ENCODE peak calls at places on chromosomes 6 and 20, in eight cellular contexts. Q is A549, B is GM23338, S is HCT116, O is HepG2, N is SK-N-SH, X is K562, W is GM12878. T is an unnamed sample. For H3K4me1, the result is how much of the 10 kb centered on the place peaks cover.

GRCh38 chr6:117469356-117469755 is 13.1 kb upstream of the DCBLD1 start:
- DNase-seq in Q (no peak), B (no peak), S (no peak), O (no peak), N (no peak), X (no peak), W (no peak), T (no peak)

GRCh38 chr20:4038047-4038459 is 22.7 kb upstream of the RNF24 start:
- DNase-seq in Q (peak), B (peak), S (no peak), O (no peak), N (no peak), X (peak), W (peak), T (no peak)

GRCh38 chr6:125375841-125376240 is 74.1 kb upstream of the HDDC2 start:
- DNase-seq in Q (no peak), B (no peak), S (no peak), O (no peak), N (no peak), X (no peak), W (no peak), T (no peak)

GRCh38 chr6:129744201-129744879 is 34.4 kb upstream of the ARHGAP18 start:
- DNase-seq in Q (peak), B (peak), S (peak), O (peak), N (no peak), X (no peak), W (no peak), T (no peak)

GRCh38 chr20:63163596-63164560 is 52.1 kb downstream of the YTHDF1 start:
- DNase-seq in Q (no peak), B (no peak), S (no peak), O (no peak), N (no peak), X (no peak), W (no peak), T (no peak)

GRCh38 chr6:75748743-75749538 is at the start of gene MYO6:
- DNase-seq in Q (peak), B (peak), S (no peak), O (peak), N (peak), X (peak), W (no peak), T (no peak)

GRCh38 chr6:54288476-54288875 is 19.8 kb upstream of the TINAG start:
- DNase-seq in Q (no peak), B (no peak), S (no peak), O (no peak), N (no peak), X (no peak), W (no peak), T (no peak)

GRCh38 chr20:62640870-62641748 is 1.2 kb upstream of the SLCO4A1 start:
- DNase-seq in Q (no peak), B (no peak), S (no peak), O (no peak), N (no peak), X (no peak), W (no peak), T (no peak)

GRCh38 chr6:163756079-163756478 is 341.6 kb downstream of the QKI start:
- DNase-seq in Q (no peak), B (no peak), S (no peak), O (no peak), N (no peak), X (no peak), W (peak), T (no peak)

GRCh38 chr20:61458146-61458746 is 206.2 kb downstream of the CDH4 start:
- DNase-seq in Q (no peak), B (no peak), S (no peak), O (no peak), N (no peak), X (no peak), W (no peak), T (no peak)

GRCh38 chr20:1637226-1637625 is 17.4 kb upstream of the SIRPB1 start:
- DNase-seq in Q (no peak), B (no peak), S (no peak), O (no peak), N (no peak), X (no peak), W (no peak), T (no peak)

GRCh38 chr6:154352898-154353585 is 3.6 kb downstream of the IPCEF1 start:
- DNase-seq in Q (no peak), B (no peak), S (no peak), O (no peak), N (no peak), X (no peak), W (peak), T (no peak)

GRCh38 chr20:47141941-47142781 is 214.3 kb downstream of the ZMYND8 start:
- DNase-seq in Q (no peak), B (no peak), S (no peak), O (no peak), N (no peak), X (no peak), W (no peak), T (no peak)

GRCh38 chr20:13147071-13147961 is 73.8 kb upstream of the ISM1 start:
- DNase-seq in Q (no peak), B (no peak), S (no peak), O (no peak), N (no peak), X (no peak), W (no peak), T (no peak)

GRCh38 chr6:13427346-13427745 is 60.1 kb downstream of the GFOD1 start:
- DNase-seq in Q (no peak), B (no peak), S (no peak), O (no peak), N (no peak), X (no peak), W (peak), T (no peak)

GRCh38 chr6:13429406-13429753 is 58.0 kb downstream of the GFOD1 start:
- DNase-seq in Q (no peak), B (no peak), S (no peak), O (no peak), N (no peak), X (no peak), W (no peak), T (no peak)

GRCh38 chr6:13431059-13431656 is 56.2 kb downstream of the GFOD1 start:
- DNase-seq in Q (no peak), B (no peak), S (no peak), O (no peak), N (no peak), X (no peak), W (peak), T (no peak)

GRCh38 chr6:13427838-13428527 is 59.4 kb downstream of the GFOD1 start:
- DNase-seq in Q (no peak), B (peak), S (no peak), O (no peak), N (no peak), X (no peak), W (peak), T (no peak)

DNA sequence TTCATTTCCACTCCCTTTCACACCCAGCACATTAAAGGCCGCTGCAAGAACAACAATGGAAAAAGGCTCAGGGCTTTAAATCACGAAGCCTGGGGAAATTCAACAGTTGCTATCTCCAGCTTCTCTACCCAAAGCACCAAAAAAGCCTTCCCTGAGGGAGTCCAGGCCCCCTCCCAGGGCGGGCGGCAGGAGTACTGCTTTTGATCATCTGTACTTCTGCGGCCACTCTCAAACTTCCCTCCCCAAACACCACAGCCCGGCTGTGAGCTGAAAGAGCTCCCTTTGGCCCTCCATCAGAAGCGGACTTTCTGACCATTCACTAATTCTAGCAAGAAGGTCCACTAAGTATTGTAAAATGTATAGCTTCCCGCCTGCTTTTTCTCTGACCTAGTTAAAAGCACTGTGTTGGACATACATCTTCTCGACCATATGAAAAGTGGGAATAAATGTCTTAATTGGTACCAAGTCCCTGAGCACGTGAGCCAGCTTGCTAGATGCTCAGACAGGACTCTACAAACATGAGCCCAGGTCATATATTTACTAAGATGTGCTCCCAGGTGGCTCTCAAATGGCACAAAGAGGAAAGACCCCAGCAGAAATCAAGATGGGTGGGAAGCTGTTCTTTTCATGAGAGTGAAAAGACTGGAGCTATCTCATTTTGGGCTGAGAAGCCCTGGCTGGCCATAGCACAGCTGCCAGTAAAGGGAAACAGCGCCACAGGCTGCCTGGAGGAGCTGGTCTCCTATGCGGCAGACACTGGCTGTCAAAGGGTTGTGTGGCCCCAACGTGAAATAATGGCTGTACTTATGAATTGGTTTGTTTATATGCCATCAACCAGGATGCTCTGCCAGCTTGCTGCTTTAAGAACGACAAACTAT is 58.6 kb downstream of the GFOD1 start:
- DNase-seq in Q (no peak), B (peak), S (no peak), O (no peak), N (no peak), X (no peak), W (peak), T (no peak)
- H3K27ac ChIP-seq in Q (no peak), B (peak), S (no peak), O (no peak), N (no peak), X (no peak), W (peak), T (no peak)

GRCh38 chr6:149856256-149856994 is 7.7 kb downstream of the LRP11 start:
- DNase-seq in Q (no peak), B (no peak), S (no peak), O (no peak), N (no peak), X (no peak), W (no peak), T (no peak)
- H3K4me1 ChIP-seq in Q (half or more), B (under half), S (under half), O (half or more), N (under half), X (under half), W (under half), T (half or more)

DNA sequence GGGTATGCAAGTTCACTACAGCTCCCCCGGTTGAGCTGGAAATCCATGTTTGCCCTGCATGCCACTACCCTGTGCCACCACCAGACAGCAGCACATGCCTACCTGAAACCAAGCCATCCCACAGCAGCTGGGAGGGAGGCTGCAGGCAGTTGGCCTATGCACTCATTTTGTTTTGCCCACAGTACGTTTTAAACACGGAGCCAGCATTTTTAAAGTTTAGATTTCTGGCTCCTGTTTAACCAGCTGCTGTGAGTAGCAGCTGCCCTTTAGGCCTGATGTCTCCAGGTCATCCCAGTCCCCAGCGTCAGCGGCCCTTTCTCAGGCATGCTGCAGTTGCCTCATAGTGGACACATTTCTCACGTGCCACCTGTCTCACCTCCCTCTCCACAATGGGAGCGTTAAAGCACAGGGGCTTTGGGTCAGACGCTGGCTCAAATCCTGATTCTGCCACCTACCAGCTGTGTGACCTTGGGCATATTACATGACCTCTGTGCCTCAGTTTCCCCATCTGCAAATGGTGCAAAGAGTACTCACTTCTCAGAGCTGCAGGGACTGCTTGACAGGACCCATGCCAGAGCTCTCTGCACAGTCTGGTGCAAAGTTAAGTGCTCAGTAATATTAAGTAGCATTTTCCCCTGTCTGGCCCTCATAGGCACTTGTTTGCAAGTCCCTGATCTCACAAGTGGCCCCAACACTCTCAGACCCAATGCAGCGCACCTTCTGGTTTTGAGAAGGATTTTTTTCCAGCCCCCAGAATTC is 8.2 kb upstream of the UBE2V1 start:
- DNase-seq in Q (peak), B (peak), S (peak), O (peak), N (peak), X (no peak), W (no peak), T (no peak)
- TF ChIP-seq REST in Q (no peak), B (no peak), S (no peak), O (no peak), N (no peak), X (no peak), W (no peak), T (no peak)

GRCh38 chr20:16574656-16575355 is 1.6 kb upstream of the KIF16B start:
- DNase-seq in Q (peak), B (peak), S (peak), O (peak), N (peak), X (peak), W (peak), T (peak)
- H3K27ac ChIP-seq in Q (peak), B (peak), S (peak), O (peak), N (peak), X (peak), W (no peak), T (peak)

T was measured in Panc1.